ENCODE peak calls at places on chromosomes 11 and 22, in five cellular contexts. One of them, this sample, is unnamed.

GRCh38 chr11:35334385-35335090 is 84.8 kb downstream of the SLC1A2 start:
- DNase-seq in left ventricle myocardium inferior: no peak
- DNase-seq in right cardiac atrium: no peak
- DNase-seq in fibroblast of pulmonary artery: peak; percentile 49
- DNase-seq in cardiac muscle cell: no peak
- DNase-seq in this sample: no peak

GRCh38 chr22:47606426-47606825 is 844.0 kb downstream of the TBC1D22A start:
- DNase-seq in fibroblast of pulmonary artery: no peak
- DNase-seq in right cardiac atrium: no peak
- DNase-seq in left ventricle myocardium inferior: no peak
- DNase-seq in cardiac muscle cell: no peak
- DNase-seq in this sample: no peak

GRCh38 chr11:63023415-63023814 is 7.8 kb upstream of the SLC22A8 start:
- DNase-seq in left ventricle myocardium inferior: no peak
- DNase-seq in fibroblast of pulmonary artery: no peak
- DNase-seq in right cardiac atrium: no peak
- DNase-seq in cardiac muscle cell: no peak
- DNase-seq in this sample: no peak

GRCh38 chr11:74367881-74368280 is 30.4 kb downstream of the PGM2L1 start:
- DNase-seq in cardiac muscle cell: no peak
- DNase-seq in fibroblast of pulmonary artery: no peak
- DNase-seq in right cardiac atrium: no peak
- DNase-seq in left ventricle myocardium inferior: no peak
- DNase-seq in this sample: no peak

GRCh38 chr11:48107188-48107704 is 109.4 kb upstream of the OR4B1 start:
- DNase-seq in left ventricle myocardium inferior: no peak
- DNase-seq in fibroblast of pulmonary artery: no peak
- DNase-seq in right cardiac atrium: no peak
- DNase-seq in cardiac muscle cell: no peak
- DNase-seq in this sample: no peak

GRCh38 chr11:19511413-19512183 is 201.0 kb upstream of the NAV2 start:
- DNase-seq in left ventricle myocardium inferior: peak; percentile 22
- DNase-seq in cardiac muscle cell: no peak
- DNase-seq in right cardiac atrium: peak; percentile 56
- DNase-seq in fibroblast of pulmonary artery: peak; percentile 50
- DNase-seq in this sample: no peak

GRCh38 chr11:76590631-76590950 is 80.0 kb downstream of the LRRC32 start:
- DNase-seq in cardiac muscle cell: no peak
- DNase-seq in left ventricle myocardium inferior: no peak
- DNase-seq in right cardiac atrium: no peak
- DNase-seq in fibroblast of pulmonary artery: no peak
- DNase-seq in this sample: no peak

GRCh38 chr11:128302425-128303186 is 284.8 kb downstream of the ETS1 start:
- DNase-seq in right cardiac atrium: no peak
- DNase-seq in left ventricle myocardium inferior: no peak
- DNase-seq in cardiac muscle cell: no peak
- DNase-seq in fibroblast of pulmonary artery: no peak
- DNase-seq in this sample: no peak

GRCh38 chr11:94077568-94078293 is 50.9 kb upstream of the PANX1 start:
- DNase-seq in right cardiac atrium: no peak
- DNase-seq in left ventricle myocardium inferior: no peak
- DNase-seq in cardiac muscle cell: peak; percentile 2
- DNase-seq in fibroblast of pulmonary artery: peak; percentile 16
- DNase-seq in this sample: no peak

GRCh38 chr11:122882809-122883681 is 486 bp downstream of the JHY start:
- DNase-seq in right cardiac atrium: peak; percentile 71
- DNase-seq in fibroblast of pulmonary artery: peak; percentile 64
- DNase-seq in left ventricle myocardium inferior: peak; percentile 55
- DNase-seq in cardiac muscle cell: peak; percentile 46
- DNase-seq in this sample: no peak

GRCh38 chr11:119521551-119521950 is 98.6 kb upstream of the THY1 start:
- DNase-seq in left ventricle myocardium inferior: no peak
- DNase-seq in fibroblast of pulmonary artery: no peak
- DNase-seq in cardiac muscle cell: no peak
- DNase-seq in right cardiac atrium: no peak
- DNase-seq in this sample: no peak

GRCh38 chr22:34866081-34866480 is 199.9 kb upstream of the ISX start:
- DNase-seq in right cardiac atrium: no peak
- DNase-seq in cardiac muscle cell: no peak
- DNase-seq in left ventricle myocardium inferior: no peak
- DNase-seq in fibroblast of pulmonary artery: no peak
- DNase-seq in this sample: no peak

GRCh38 chr11:113906038-113906437 is 1.4 kb downstream of the HTR3B start:
- DNase-seq in fibroblast of pulmonary artery: peak; percentile 31
- DNase-seq in left ventricle myocardium inferior: no peak
- DNase-seq in cardiac muscle cell: peak; percentile 65
- DNase-seq in right cardiac atrium: no peak
- DNase-seq in this sample: peak; percentile 98

GRCh38 chr11:111310723-111311122 is 12.4 kb downstream of the POU2AF3 start:
- DNase-seq in fibroblast of pulmonary artery: no peak
- DNase-seq in left ventricle myocardium inferior: no peak
- DNase-seq in cardiac muscle cell: no peak
- DNase-seq in right cardiac atrium: no peak
- DNase-seq in this sample: no peak

GRCh38 chr11:97364047-97364446 is 974.2 kb downstream of the JRKL start:
- DNase-seq in right cardiac atrium: no peak
- DNase-seq in left ventricle myocardium inferior: no peak
- DNase-seq in cardiac muscle cell: no peak
- DNase-seq in fibroblast of pulmonary artery: peak; percentile 75
- DNase-seq in this sample: no peak

GRCh38 chr22:31085493-31085824 is 4.3 kb downstream of the SMTN start:
- DNase-seq in cardiac muscle cell: no peak
- DNase-seq in fibroblast of pulmonary artery: peak; percentile 59
- DNase-seq in left ventricle myocardium inferior: peak; percentile 50
- DNase-seq in right cardiac atrium: peak; percentile 71
- DNase-seq in this sample: no peak

GRCh38 chr22:50318356-50318697 is 8.5 kb downstream of the DENND6B start:
- DNase-seq in left ventricle myocardium inferior: no peak
- DNase-seq in fibroblast of pulmonary artery: no peak
- DNase-seq in right cardiac atrium: no peak
- DNase-seq in cardiac muscle cell: no peak
- DNase-seq in this sample: no peak

GRCh38 chr22:50317674-50318073 is 9.1 kb downstream of the DENND6B start:
- DNase-seq in left ventricle myocardium inferior: no peak
- DNase-seq in right cardiac atrium: no peak
- DNase-seq in fibroblast of pulmonary artery: no peak
- DNase-seq in cardiac muscle cell: no peak
- DNase-seq in this sample: no peak

GRCh38 chr22:50320116-50320515 is 6.7 kb downstream of the DENND6B start:
- DNase-seq in cardiac muscle cell: no peak
- DNase-seq in right cardiac atrium: no peak
- DNase-seq in left ventricle myocardium inferior: no peak
- DNase-seq in fibroblast of pulmonary artery: no peak
- DNase-seq in this sample: no peak

GRCh38 chr22:50319503-50319951 is 7.3 kb downstream of the DENND6B start:
- DNase-seq in fibroblast of pulmonary artery: no peak
- DNase-seq in cardiac muscle cell: no peak
- DNase-seq in right cardiac atrium: no peak
- DNase-seq in left ventricle myocardium inferior: no peak
- DNase-seq in this sample: no peak

GRCh38 chr22:50318698-50319411 is 8.0 kb downstream of the DENND6B start:
- DNase-seq in cardiac muscle cell: no peak
- DNase-seq in left ventricle myocardium inferior: no peak
- DNase-seq in fibroblast of pulmonary artery: no peak
- DNase-seq in right cardiac atrium: no peak
- DNase-seq in this sample: no peak
- H3K4me3 ChIP-seq in cardiac muscle cell: no peak overlapping the region
- H3K4me3 ChIP-seq in left ventricle myocardium inferior: no peak overlapping the region
- H3K4me3 ChIP-seq in fibroblast of pulmonary artery: no peak overlapping the region
- H3K4me3 ChIP-seq in right cardiac atrium: no peak overlapping the region
- H3K4me3 ChIP-seq in this sample: no peak overlapping the region

DNA sequence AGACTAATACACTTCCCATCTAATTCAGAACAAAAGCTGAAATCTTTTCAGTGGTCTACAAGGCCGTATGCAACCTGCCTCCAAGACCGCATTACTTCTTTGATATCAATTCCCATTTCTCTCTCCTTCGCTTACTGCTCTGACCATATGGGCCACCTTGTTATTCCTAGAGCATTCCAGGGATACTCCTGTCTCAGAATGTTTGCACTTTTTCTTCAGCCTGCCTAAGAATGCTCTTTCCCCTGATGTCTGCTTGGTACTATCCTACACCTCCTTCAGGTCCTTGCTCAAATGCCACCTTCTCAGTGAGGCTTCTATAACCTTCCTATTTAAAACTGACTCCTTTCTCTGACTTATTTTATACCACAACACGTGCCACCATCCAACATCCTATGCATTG is 71.2 kb downstream of the MAML2 start:
- DNase-seq in left ventricle myocardium inferior: no peak
- DNase-seq in cardiac muscle cell: no peak
- DNase-seq in right cardiac atrium: no peak
- DNase-seq in fibroblast of pulmonary artery: no peak
- DNase-seq in this sample: no peak
- H3K4me3 ChIP-seq in left ventricle myocardium inferior: no peak overlapping the region
- H3K4me3 ChIP-seq in cardiac muscle cell: no peak overlapping the region
- H3K4me3 ChIP-seq in right cardiac atrium: no peak overlapping the region
- H3K4me3 ChIP-seq in fibroblast of pulmonary artery: no peak overlapping the region
- H3K4me3 ChIP-seq in this sample: no peak overlapping the region

DNA sequence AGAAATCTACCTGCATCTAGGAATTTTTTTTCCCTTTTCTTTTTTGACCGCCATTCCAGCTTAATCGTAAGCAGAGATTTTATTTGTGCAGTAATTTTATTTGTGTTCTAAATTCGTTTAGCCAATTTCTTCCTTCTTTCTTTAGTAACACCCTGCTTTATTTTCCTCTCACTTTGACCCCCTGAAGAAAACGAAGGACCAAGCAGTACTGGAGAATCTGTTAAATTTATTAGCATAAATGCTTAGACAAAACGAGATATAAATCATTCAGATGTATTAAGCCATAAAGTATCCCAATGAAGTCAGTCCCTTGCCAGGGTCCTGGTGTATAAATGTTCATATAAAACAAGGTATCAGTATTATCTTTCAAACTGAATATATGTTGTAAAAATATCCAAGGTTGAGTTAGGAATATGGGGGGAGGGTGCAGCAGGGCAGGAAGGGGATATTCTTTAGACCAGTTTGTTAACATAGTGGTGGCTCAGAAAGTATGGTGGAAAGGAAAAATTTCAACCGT is 5.1 kb upstream of the WT1 start:
- DNase-seq in right cardiac atrium: no peak
- DNase-seq in cardiac muscle cell: no peak
- DNase-seq in fibroblast of pulmonary artery: no peak
- DNase-seq in left ventricle myocardium inferior: no peak
- DNase-seq in this sample: no peak
- H3K4me3 ChIP-seq in right cardiac atrium: no peak overlapping the region
- H3K4me3 ChIP-seq in cardiac muscle cell: no peak overlapping the region
- H3K4me3 ChIP-seq in fibroblast of pulmonary artery: no peak overlapping the region
- H3K4me3 ChIP-seq in left ventricle myocardium inferior: no peak overlapping the region
- H3K4me3 ChIP-seq in this sample: no peak overlapping the region

DNA sequence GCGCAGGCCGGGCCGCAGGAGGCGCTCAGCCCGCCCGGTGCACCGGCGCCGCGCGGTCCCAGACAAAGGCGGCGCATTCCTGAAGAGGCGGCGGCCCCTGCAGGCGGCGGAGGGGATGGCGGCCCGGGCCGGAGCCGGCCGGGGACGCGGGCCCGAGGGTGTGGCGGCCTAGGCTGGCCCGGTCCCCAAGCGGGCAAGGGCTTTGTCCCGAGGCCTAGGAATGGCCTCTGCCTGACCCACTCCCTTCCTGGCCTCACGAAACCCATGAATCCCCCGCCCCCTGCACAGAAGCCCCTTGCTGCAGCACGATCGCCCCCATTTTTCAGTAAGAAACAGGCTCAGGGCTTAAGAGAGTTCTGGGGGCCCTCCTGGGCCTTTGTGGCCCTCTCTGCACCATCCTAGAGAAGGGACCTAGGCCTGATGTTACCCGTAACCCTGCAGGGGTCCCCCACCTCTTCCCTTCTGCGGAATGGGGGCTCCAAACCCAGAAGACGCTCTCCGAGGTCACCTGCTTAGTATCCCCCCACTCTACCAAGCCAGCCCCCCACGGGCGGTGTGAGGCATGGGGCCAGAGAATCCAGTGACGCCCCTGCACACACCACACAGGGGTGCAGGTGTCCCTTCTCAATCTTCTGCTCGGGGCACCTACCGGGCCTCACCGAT is 363 bp upstream of the RTN4R start:
- DNase-seq in right cardiac atrium: peak; percentile 70
- DNase-seq in left ventricle myocardium inferior: peak; percentile 56
- DNase-seq in fibroblast of pulmonary artery: peak; percentile 35
- DNase-seq in cardiac muscle cell: peak; percentile 80
- DNase-seq in this sample: no peak
- H3K4me3 ChIP-seq in right cardiac atrium: peak overlapping the region; percentile 75
- H3K4me3 ChIP-seq in left ventricle myocardium inferior: peak overlapping the region; percentile 69
- H3K4me3 ChIP-seq in fibroblast of pulmonary artery: no peak overlapping the region
- H3K4me3 ChIP-seq in cardiac muscle cell: peak overlapping the region; percentile 21
- H3K4me3 ChIP-seq in this sample: peak overlapping the region; percentile 36

DNA sequence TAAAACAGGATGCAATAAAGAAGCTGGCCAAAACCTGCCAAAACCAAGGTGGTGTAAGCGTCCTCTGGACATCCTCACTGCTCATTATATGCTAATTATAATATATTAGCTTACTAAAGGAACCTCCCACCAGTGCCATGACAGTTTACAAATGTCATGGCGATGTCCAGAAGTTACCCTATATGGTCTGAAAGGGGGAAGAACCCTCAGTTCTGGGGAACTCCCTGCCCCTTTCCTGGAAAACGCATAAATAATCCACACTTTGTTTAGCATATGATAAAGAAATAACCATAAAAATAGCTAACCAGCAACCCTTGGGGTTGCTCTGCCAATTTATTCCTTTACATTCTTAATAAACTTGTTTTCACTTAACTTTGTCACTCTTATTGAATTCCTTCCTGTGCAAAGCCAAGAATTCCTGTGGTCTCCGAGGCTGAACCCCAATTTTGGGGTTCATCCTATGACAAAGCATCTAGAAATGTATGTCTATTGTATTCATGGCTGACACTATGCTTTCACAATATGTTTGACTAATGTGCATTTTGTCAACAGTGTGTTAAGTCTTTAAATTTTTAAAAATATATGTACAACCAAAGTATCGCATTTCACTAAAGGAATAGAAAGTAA is 25.2 kb downstream of the LGR4 start:
- DNase-seq in left ventricle myocardium inferior: no peak
- DNase-seq in cardiac muscle cell: no peak
- DNase-seq in right cardiac atrium: no peak
- DNase-seq in fibroblast of pulmonary artery: peak; percentile 61
- DNase-seq in this sample: no peak
- H3K4me3 ChIP-seq in left ventricle myocardium inferior: no peak overlapping the region
- H3K4me3 ChIP-seq in cardiac muscle cell: no peak overlapping the region
- H3K4me3 ChIP-seq in right cardiac atrium: no peak overlapping the region
- H3K4me3 ChIP-seq in fibroblast of pulmonary artery: no peak overlapping the region
- H3K4me3 ChIP-seq in this sample: no peak overlapping the region

GRCh38 chr11:2136209-2136951 is 2.8 kb downstream of the IGF2 start:
- DNase-seq in right cardiac atrium: no peak
- DNase-seq in left ventricle myocardium inferior: no peak
- DNase-seq in fibroblast of pulmonary artery: no peak
- DNase-seq in cardiac muscle cell: no peak
- DNase-seq in this sample: no peak

GRCh38 chr11:2138436-2139117 is 612 bp downstream of the IGF2 start:
- DNase-seq in left ventricle myocardium inferior: no peak
- DNase-seq in right cardiac atrium: peak; percentile 14
- DNase-seq in fibroblast of pulmonary artery: no peak
- DNase-seq in cardiac muscle cell: no peak
- DNase-seq in this sample: no peak

GRCh38 chr11:2136952-2137201 is 2.3 kb downstream of the IGF2 start:
- DNase-seq in left ventricle myocardium inferior: no peak
- DNase-seq in cardiac muscle cell: no peak
- DNase-seq in fibroblast of pulmonary artery: no peak
- DNase-seq in right cardiac atrium: no peak
- DNase-seq in this sample: no peak

GRCh38 chr11:2138075-2138435 is 1.1 kb downstream of the IGF2 start:
- DNase-seq in cardiac muscle cell: peak; percentile 60
- DNase-seq in right cardiac atrium: no peak
- DNase-seq in left ventricle myocardium inferior: no peak
- DNase-seq in fibroblast of pulmonary artery: no peak
- DNase-seq in this sample: no peak

GRCh38 chr11:2137202-2138071 is 1.8 kb downstream of the IGF2 start:
- DNase-seq in left ventricle myocardium inferior: peak; percentile 71
- DNase-seq in cardiac muscle cell: peak; percentile 89
- DNase-seq in right cardiac atrium: peak; percentile 65
- DNase-seq in fibroblast of pulmonary artery: peak; percentile 46
- DNase-seq in this sample: no peak
- H3K4me3 ChIP-seq in left ventricle myocardium inferior: peak overlapping the region; percentile 67
- H3K4me3 ChIP-seq in cardiac muscle cell: peak overlapping the region; percentile 41
- H3K4me3 ChIP-seq in right cardiac atrium: peak overlapping the region; percentile 48
- H3K4me3 ChIP-seq in fibroblast of pulmonary artery: no peak overlapping the region
- H3K4me3 ChIP-seq in this sample: no peak overlapping the region

This sample was measured in LNCaP clone FGC.